ENCODE peak calls at places on chromosomes 7 and 10, in ten cellular contexts. S is GM12892, F is prostate gland, T is breast epithelium, M is transverse colon, I is HCT116, X is stomach, W is K562, G is GM12878, O is sigmoid colon. B is an unnamed sample.

GRCh38 chr7:94345907-94346306 is 48.8 kb upstream of the COL1A2 start:
- DNase-seq in S (no peak), M (no peak), X (no peak), W (no peak), G (no peak), I (no peak), T (no peak), O (no peak), F (no peak), B (no peak)

GRCh38 chr7:149397470-149397869 is 63.4 kb downstream of the ZNF777 start:
- DNase-seq in S (no peak), X (no peak), O (no peak), G (no peak), T (no peak), W (no peak), I (no peak), F (no peak), M (no peak), B (no peak)

GRCh38 chr10:48306870-48307531 is 524 bp downstream of the MAPK8 start:
- DNase-seq in X (peak; percentile 60), O (peak; percentile 75), S (no peak), I (no peak), G (no peak), T (peak; percentile 60), F (peak; percentile 32), W (peak; percentile 92), M (peak; percentile 60), B (peak; percentile 53)

GRCh38 chr10:22742678-22743077 is 28.3 kb upstream of the PIP4K2A start:
- DNase-seq in F (no peak), I (no peak), T (no peak), G (peak; percentile 48), O (no peak), S (no peak), W (no peak), M (no peak), X (no peak), B (no peak)

GRCh38 chr7:2106920-2107319 is 125.8 kb downstream of the MAD1L1 start:
- DNase-seq in S (no peak), I (no peak), G (no peak), M (no peak), T (no peak), X (no peak), F (no peak), O (no peak), W (no peak), B (no peak)

GRCh38 chr7:10225265-10225664 is 748.4 kb upstream of the PHF14 start:
- DNase-seq in X (no peak), F (no peak), G (no peak), I (no peak), M (no peak), W (no peak), S (no peak), O (no peak), T (no peak), B (no peak)

GRCh38 chr7:141231018-141231792 is 157.3 kb downstream of the TMEM178B start:
- DNase-seq in W (no peak), X (no peak), T (no peak), I (peak; percentile 21), F (no peak), O (no peak), S (no peak), M (no peak), G (no peak), B (no peak)

GRCh38 chr7:116259821-116260440 is 49.6 kb downstream of the TES start:
- DNase-seq in M (no peak), S (no peak), X (no peak), I (peak; percentile 76), W (no peak), G (no peak), T (no peak), O (no peak), F (no peak), B (no peak)

GRCh38 chr10:35011771-35012191 is 78.4 kb downstream of the CUL2 start:
- DNase-seq in X (no peak), S (no peak), W (no peak), T (no peak), G (no peak), F (no peak), M (no peak), O (no peak), I (no peak), B (no peak)

GRCh38 chr7:50660040-50660829 is 95.0 kb upstream of the DDC start:
- DNase-seq in F (no peak), O (no peak), M (peak; percentile 44), T (no peak), I (no peak), X (no peak), S (no peak), G (no peak), W (no peak), B (no peak)

GRCh38 chr7:157397751-157398691 is 61.2 kb downstream of the DNAJB6 start:
- DNase-seq in G (no peak), S (no peak), W (peak; percentile 62), M (peak; percentile 25), F (no peak), I (no peak), T (no peak), O (peak; percentile 61), X (peak; percentile 48), B (no peak)

GRCh38 chr10:11687779-11688447 is 54.3 kb upstream of the ECHDC3 start:
- DNase-seq in O (no peak), S (no peak), W (no peak), T (peak; percentile 77), F (peak; percentile 69), X (peak; percentile 53), I (no peak), M (peak; percentile 14), G (no peak), B (no peak)

GRCh38 chr7:101898019-101898575 is 80.7 kb downstream of the CUX1 start:
- DNase-seq in O (peak; percentile 86), F (peak; percentile 76), X (no peak), M (no peak), I (no peak), S (no peak), T (no peak), G (no peak), W (no peak), B (no peak)

GRCh38 chr7:95525503-95525902 is 39.8 kb downstream of the ASB4 start:
- DNase-seq in G (no peak), W (no peak), S (no peak), M (no peak), X (no peak), I (no peak), O (no peak), T (no peak), F (no peak), B (no peak)
- TF ChIP-seq POLR2AphosphoS5 in G (no peak), W (no peak), S (no peak), M (no peak), X (no peak), I (no peak), O (no peak), T (no peak), F (peak; percentile 10), B (no peak)

GRCh38 chr7:138001529-138002095 is at the start of gene CREB3L2:
- DNase-seq in W (peak; percentile 53), I (no peak), O (no peak), S (no peak), F (peak; percentile 35), X (peak; percentile 67), M (peak; percentile 68), T (peak; percentile 54), G (no peak), B (no peak)
- TF ChIP-seq POLR2A in W (peak; percentile 81), I (no peak), O (peak; percentile 80), S (peak; percentile 57), F (peak; percentile 83), X (no peak), M (peak; percentile 79), T (peak; percentile 13), G (peak; percentile 91), B (peak; percentile 48)

GRCh38 chr10:13502384-13502783 is 26.4 kb downstream of the BEND7 start:
- DNase-seq in M (no peak), T (no peak), X (no peak), S (no peak), O (no peak), W (no peak), G (no peak), F (no peak), I (no peak), B (no peak)

GRCh38 chr10:13500201-13500600 is 28.6 kb downstream of the BEND7 start:
- DNase-seq in G (no peak), W (no peak), I (no peak), M (no peak), O (no peak), F (no peak), X (no peak), T (no peak), S (no peak), B (no peak)

GRCh38 chr10:13499150-13499549 is 29.7 kb downstream of the BEND7 start:
- DNase-seq in M (no peak), T (no peak), X (no peak), G (no peak), I (no peak), S (no peak), F (no peak), O (no peak), W (peak; percentile 40), B (no peak)

GRCh38 chr10:13505040-13505680 is 23.7 kb downstream of the BEND7 start:
- DNase-seq in S (no peak), G (no peak), F (no peak), X (no peak), W (no peak), M (no peak), T (no peak), I (no peak), O (no peak), B (no peak)

DNA sequence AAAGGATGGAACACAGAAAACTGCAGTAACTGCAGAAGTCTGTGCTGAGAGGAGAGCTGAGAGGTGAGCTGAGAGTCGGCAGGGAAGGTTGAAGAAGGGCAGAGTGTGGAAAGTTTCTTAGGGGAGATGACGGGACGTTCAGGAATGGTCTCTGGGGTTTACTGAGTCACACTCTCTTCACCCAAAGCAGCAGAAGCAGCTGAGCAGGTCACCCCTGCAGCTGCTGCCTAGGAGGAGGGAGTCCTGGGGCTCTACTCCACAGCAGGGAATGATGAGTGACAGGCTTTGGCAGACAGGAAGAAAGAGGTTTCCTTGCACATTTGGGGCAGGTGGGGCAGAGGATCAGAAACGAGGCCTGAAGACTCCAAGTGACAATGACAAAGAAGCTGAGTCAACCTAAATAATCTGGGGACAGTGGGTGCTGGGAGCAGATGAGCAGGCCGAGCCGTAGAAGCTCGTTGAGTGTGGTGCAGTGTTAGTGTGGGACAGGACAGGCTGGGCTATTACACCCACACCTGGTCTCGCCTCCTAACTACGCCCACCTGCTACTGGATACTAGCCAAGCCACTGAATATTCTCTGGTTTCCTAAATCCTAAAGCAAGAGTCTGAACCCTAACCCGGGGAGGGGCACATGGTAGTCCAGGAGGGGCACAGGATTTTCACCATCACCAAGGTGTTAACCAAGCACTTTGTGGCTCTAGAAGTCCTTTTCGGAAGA is 24.9 kb downstream of the BEND7 start:
- DNase-seq in W (no peak), X (no peak), T (no peak), F (no peak), M (no peak), I (no peak), S (no peak), O (no peak), G (no peak), B (no peak)
- TF ChIP-seq POLR2AphosphoS5 in W (no peak), X (no peak), T (no peak), F (no peak), M (no peak), I (no peak), S (no peak), O (no peak), G (no peak), B (no peak)

GRCh38 chr10:116784651-116785050 is 42.3 kb upstream of the HSPA12A start:
- DNase-seq in M (no peak), T (no peak), I (no peak), O (no peak), W (no peak), S (no peak), G (no peak), F (no peak), X (no peak), B (no peak)
- TF ChIP-seq POLR2A in M (no peak), T (no peak), I (no peak), O (no peak), W (no peak), S (no peak), G (no peak), F (no peak), X (no peak), B (no peak)

B was measured in GM12891.